ENCODE peak calls at places on chromosomes 11 and 22, in seven cellular contexts. M is NCI-H1436 treated with DMSO at 0.1 percent for 48 hours; E is fibroblast of gingiva; C is IMR-90; Q is posterior cingulate gyrus; H is myocyte; J is activated CD4-positive, alpha-beta memory T cell treated with anti-CD3 and anti-CD28 coated beads, Interleukin-2, amount 10 ng/mL, durations not matched to agents 7 days and 5 days. L is an unnamed sample.

GRCh38 chr11:6404341-6405038 is 14.2 kb downstream of the SMPD1 start:
- DNase-seq in H (no peak), Q (peak; percentile 95), M (no peak), J (peak; percentile 36), E (no peak), C (peak; percentile 70), L (no peak)

GRCh38 chr22:46092011-46092410 is 58.3 kb upstream of the PPARA start:
- DNase-seq in M (no peak), H (no peak), Q (no peak), C (no peak), E (no peak), J (no peak), L (no peak)

GRCh38 chr11:80846442-80846841 is 1405.6 kb upstream of the TENM4 start:
- DNase-seq in C (no peak), E (no peak), M (no peak), Q (peak; percentile 71), J (no peak), H (no peak), L (no peak)

GRCh38 chr11:75265851-75266531 is 25.4 kb downstream of the TPBGL start:
- DNase-seq in J (no peak), M (no peak), H (no peak), Q (peak; percentile 76), E (no peak), C (peak; percentile 19), L (no peak)

GRCh38 chr11:11810764-11811726 is 30.7 kb upstream of the USP47 start:
- DNase-seq in E (no peak), J (no peak), M (no peak), Q (peak; percentile 75), C (no peak), H (no peak), L (no peak)

GRCh38 chr22:45826520-45826919 is 150.4 kb downstream of the WNT7B start:
- DNase-seq in H (no peak), E (no peak), Q (no peak), M (no peak), C (no peak), J (no peak), L (no peak)

GRCh38 chr11:78085972-78086371 is 6.3 kb upstream of the NDUFC2 start:
- DNase-seq in Q (no peak), J (no peak), E (no peak), C (no peak), H (no peak), M (no peak), L (no peak)

GRCh38 chr11:77559686-77560425 is 29.9 kb upstream of the AQP11 start:
- DNase-seq in Q (no peak), E (peak; percentile 55), M (no peak), H (peak; percentile 57), J (no peak), C (peak; percentile 93), L (no peak)

GRCh38 chr11:62427630-62428233 is 8.9 kb downstream of the SCGB1A1 start:
- DNase-seq in E (peak; percentile 13), M (no peak), C (peak; percentile 58), H (peak; percentile 41), Q (no peak), J (peak; percentile 48), L (no peak)

GRCh38 chr11:43735931-43736330 is 55.4 kb downstream of the HSD17B12 start:
- DNase-seq in J (no peak), E (peak; percentile 58), H (peak; percentile 47), M (no peak), C (peak; percentile 71), Q (no peak), L (no peak)

L was measured in NCI-H187 treated with DMSO at 0.1 percent for 48 hours.